ENCODE peak calls at places on chromosomes 4 and X, in nine cellular contexts. Q is A549; H is upper lobe of right lung; P is tibial artery; A is naive thymus-derived CD4-positive, alpha-beta T cell; I is fibroblast of lung; L is cardiac muscle cell; M is sigmoid colon; U is brain microvascular endothelial cell. Y is an unnamed sample.
A peak's percentile ranks its signal among the peaks of the same experiment; 100 is the strongest.

GRCh38 chr4:164931551-164932324 is 45.7 kb downstream of the TRIM61 start:
- DNase-seq in Q (no peak), H (no peak), P (no peak), A (no peak), I (no peak), L (no peak), M (no peak), U (peak; percentile 17), Y (no peak)

GRCh38 chr4:52197351-52197750 is 146.2 kb downstream of the SPATA18 start:
- DNase-seq in Q (no peak), H (no peak), P (no peak), A (no peak), I (no peak), L (no peak), M (no peak), U (no peak), Y (no peak)

GRCh38 chrX:21375795-21376069 is 1.5 kb downstream of the CNKSR2 start:
- DNase-seq in Q (peak; percentile 39), H (no peak), P (no peak), A (peak; percentile 18), I (no peak), L (no peak), M (no peak), U (no peak), Y (no peak)

GRCh38 chrX:123173833-123174232 is 10.2 kb upstream of the GRIA3 start:
- DNase-seq in Q (peak; percentile 32), H (no peak), P (no peak), A (no peak), I (peak; percentile 0), L (no peak), M (no peak), U (no peak), Y (no peak)

GRCh38 chr4:41144812-41145211 is 69.5 kb downstream of the APBB2 start:
- DNase-seq in Q (no peak), H (no peak), P (no peak), A (no peak), I (no peak), L (peak; percentile 30), M (no peak), U (no peak), Y (no peak)

GRCh38 chr4:99722006-99722405 is 64.4 kb upstream of the C4orf54 start:
- DNase-seq in Q (no peak), H (no peak), P (no peak), A (no peak), I (no peak), L (no peak), M (no peak), U (no peak), Y (no peak)

GRCh38 chrX:147699061-147699460 is 212.7 kb upstream of the FMR1 start:
- DNase-seq in Q (no peak), H (no peak), P (no peak), A (no peak), I (no peak), L (no peak), M (no peak), U (no peak), Y (no peak)

GRCh38 chrX:68175569-68175968 is 257.7 kb downstream of the OPHN1 start:
- DNase-seq in Q (no peak), H (no peak), P (no peak), A (no peak), I (peak; percentile 79), L (peak; percentile 30), M (no peak), U (peak; percentile 7), Y (no peak)

GRCh38 chrX:24100713-24101112 is 46.0 kb downstream of the EIF2S3 start:
- DNase-seq in Q (no peak), H (no peak), P (no peak), A (no peak), I (no peak), L (peak; percentile 48), M (no peak), U (peak; percentile 63), Y (no peak)

GRCh38 chr4:150302553-150302952 is 224.3 kb downstream of the DCLK2 start:
- DNase-seq in Q (peak; percentile 64), H (no peak), P (no peak), A (no peak), I (peak; percentile 98), L (peak; percentile 95), M (peak; percentile 70), U (peak; percentile 96), Y (no peak)

GRCh38 chr4:176451441-176451840 is 131.7 kb downstream of the SPCS3 start:
- DNase-seq in Q (no peak), H (no peak), P (no peak), A (no peak), I (no peak), L (no peak), M (no peak), U (no peak), Y (no peak)

DNA sequence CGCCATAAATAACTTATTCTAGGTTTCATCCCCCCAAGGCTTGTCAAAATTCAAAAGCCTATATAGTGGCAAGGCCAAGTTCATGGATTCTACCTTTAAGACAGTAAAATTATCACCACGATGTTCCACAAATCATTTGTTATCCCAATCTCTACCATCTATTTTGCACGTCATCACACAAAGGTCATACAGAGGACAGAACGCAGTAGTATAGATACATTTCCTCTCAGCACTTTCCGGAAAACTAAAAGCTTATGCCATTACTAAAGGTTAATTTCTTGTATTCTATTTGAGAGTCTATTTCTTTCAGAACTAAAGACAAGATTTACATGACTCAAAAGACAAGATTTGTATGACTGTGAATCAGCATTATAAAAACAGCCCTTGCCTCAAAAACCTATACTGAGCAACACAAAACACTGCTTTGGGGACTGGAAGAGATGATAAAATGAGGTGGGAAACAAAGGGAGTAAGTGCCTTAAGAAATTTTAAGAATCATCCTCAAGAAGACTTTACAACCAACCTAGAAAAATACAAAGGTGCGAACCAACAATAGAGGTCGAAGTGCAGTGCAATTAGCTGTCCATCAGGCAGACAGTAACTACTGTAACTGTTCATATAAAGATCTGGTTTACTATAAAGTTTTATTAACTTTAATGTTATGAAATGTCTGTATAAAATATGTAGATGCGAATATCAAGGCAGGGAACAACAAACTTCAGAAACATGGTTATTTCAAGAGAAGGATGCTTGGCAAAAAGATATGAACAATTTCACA is 7.6 kb downstream of the UBE2D3 start:
- DNase-seq in Q (no peak), H (no peak), P (no peak), A (peak; percentile 81), I (peak; percentile 15), L (no peak), M (no peak), U (peak; percentile 67), Y (no peak)
- H3K4me3 ChIP-seq in Q (no peak overlapping the region), H (peak overlapping the region; percentile 9), P (no peak overlapping the region), A (peak overlapping the region; percentile 53), I (peak overlapping the region; percentile 26), L (no peak overlapping the region), M (peak overlapping the region; percentile 4), U (no peak overlapping the region), Y (no peak overlapping the region)

DNA sequence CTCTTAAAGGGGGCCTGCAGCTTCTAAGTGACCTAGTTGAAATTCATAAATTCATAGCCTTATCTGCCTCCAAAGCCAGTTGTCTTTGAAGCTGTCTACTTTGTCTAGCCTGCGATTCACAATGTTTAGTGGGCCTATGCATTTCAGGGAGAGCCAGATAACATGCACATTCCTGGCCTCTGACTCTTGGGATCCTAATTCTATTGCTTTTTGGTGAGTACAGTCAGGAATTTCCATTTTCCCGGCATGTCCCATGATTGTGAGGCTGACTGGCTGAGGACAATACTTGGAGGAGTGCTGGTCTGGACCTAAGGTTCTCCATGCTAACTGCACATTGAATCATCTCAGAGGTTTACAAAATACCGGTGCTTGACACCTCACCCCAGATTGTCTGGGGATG is 155.0 kb downstream of the MSL3 start:
- DNase-seq in Q (no peak), H (no peak), P (no peak), A (no peak), I (no peak), L (peak; percentile 29), M (no peak), U (peak; percentile 16), Y (no peak)
- H3K27ac ChIP-seq in Q (no peak overlapping the region), H (no peak overlapping the region), P (no peak overlapping the region), A (no peak overlapping the region), I (no peak overlapping the region), L (no peak overlapping the region), M (no peak overlapping the region), U (no peak overlapping the region), Y (no peak overlapping the region)

GRCh38 chr4:152098365-152099060 is 337.7 kb upstream of the GATB start:
- DNase-seq in Q (no peak), H (no peak), P (no peak), A (no peak), I (no peak), L (no peak), M (no peak), U (no peak), Y (no peak)

GRCh38 chr4:152099061-152099425 is 338.2 kb upstream of the GATB start:
- DNase-seq in Q (no peak), H (no peak), P (no peak), A (no peak), I (no peak), L (no peak), M (no peak), U (no peak), Y (no peak)

GRCh38 chr4:152099555-152099954 is 338.7 kb upstream of the GATB start:
- DNase-seq in Q (no peak), H (no peak), P (no peak), A (no peak), I (no peak), L (no peak), M (no peak), U (no peak), Y (no peak)

GRCh38 chr4:152095701-152096070 is 334.9 kb upstream of the GATB start:
- DNase-seq in Q (no peak), H (no peak), P (no peak), A (no peak), I (no peak), L (no peak), M (no peak), U (no peak), Y (no peak)

GRCh38 chr4:152097371-152097770 is 336.6 kb upstream of the GATB start:
- DNase-seq in Q (no peak), H (no peak), P (no peak), A (no peak), I (no peak), L (no peak), M (no peak), U (no peak), Y (no peak)
- H3K4me3 ChIP-seq in Q (no peak overlapping the region), H (no peak overlapping the region), P (no peak overlapping the region), A (no peak overlapping the region), I (no peak overlapping the region), L (no peak overlapping the region), M (no peak overlapping the region), U (no peak overlapping the region), Y (no peak overlapping the region)

GRCh38 chr4:113757486-113757885 is 4.1 kb downstream of the CAMK2D start:
- DNase-seq in Q (no peak), H (no peak), P (no peak), A (no peak), I (no peak), L (no peak), M (no peak), U (no peak), Y (no peak)

GRCh38 chr4:113760094-113760851 is 1.3 kb downstream of the CAMK2D start:
- DNase-seq in Q (peak; percentile 36), H (peak; percentile 67), P (peak; percentile 67), A (peak; percentile 32), I (peak; percentile 67), L (peak; percentile 66), M (peak; percentile 66), U (peak; percentile 27), Y (peak; percentile 40)

GRCh38 chr4:113756005-113756410 is 5.5 kb downstream of the CAMK2D start:
- DNase-seq in Q (no peak), H (no peak), P (no peak), A (no peak), I (peak; percentile 76), L (peak; percentile 85), M (no peak), U (peak; percentile 43), Y (no peak)

GRCh38 chr4:113759696-113760093 is 1.8 kb downstream of the CAMK2D start:
- DNase-seq in Q (no peak), H (no peak), P (no peak), A (no peak), I (peak; percentile 33), L (no peak), M (no peak), U (no peak), Y (no peak)

GRCh38 chr4:113758361-113758760 is 3.2 kb downstream of the CAMK2D start:
- DNase-seq in Q (no peak), H (no peak), P (no peak), A (no peak), I (no peak), L (peak; percentile 63), M (no peak), U (no peak), Y (no peak)
- H3K27ac ChIP-seq in Q (no peak overlapping the region), H (no peak overlapping the region), P (peak overlapping the region; percentile 40), A (no peak overlapping the region), I (peak overlapping the region; percentile 99), L (no peak overlapping the region), M (peak overlapping the region; percentile 92), U (peak overlapping the region; percentile 6), Y (no peak overlapping the region)

Y was measured in WERI-Rb-1.